ENCODE peak calls at places on chromosomes 6 and 20, in seven cellular contexts. W is coronary artery, E is mammary epithelial cell, D is psoas muscle, N is PC-3, P is pancreas, J is fibroblast of lung. Y is an unnamed sample.

GRCh38 chr20:23640018-23640872 is 2.5 kb upstream of the CST3 start:
- DNase-seq in W (no peak), E (no peak), D (no peak), N (no peak), P (no peak), J (no peak), Y (no peak)

GRCh38 chr6:4133941-4134838 is 1.2 kb downstream of the ECI2 start:
- DNase-seq in W (no peak), E (peak), D (peak), N (peak), P (peak), J (peak), Y (no peak)

GRCh38 chr20:19552144-19552895 is 205.7 kb upstream of the RIN2 start:
- DNase-seq in W (no peak), E (peak), D (no peak), N (no peak), P (peak), J (peak), Y (no peak)

GRCh38 chr20:34299925-34300806 is 3.0 kb downstream of the AHCY start:
- DNase-seq in W (no peak), E (no peak), D (no peak), N (peak), P (no peak), J (no peak), Y (no peak)

GRCh38 chr6:42901538-42901957 is 14.3 kb upstream of the PTCRA start:
- DNase-seq in W (peak), E (peak), D (peak), N (peak), P (peak), J (peak), Y (peak)

GRCh38 chr6:90217621-90218496 is 78.8 kb downstream of the BACH2 start:
- DNase-seq in W (no peak), E (no peak), D (no peak), N (no peak), P (peak), J (no peak), Y (no peak)

GRCh38 chr6:26553739-26554668 is 15.8 kb downstream of the HMGN4 start:
- DNase-seq in W (peak), E (peak), D (peak), N (peak), P (peak), J (peak), Y (no peak)

GRCh38 chr20:13333793-13334192 is 112.7 kb downstream of the ISM1 start:
- DNase-seq in W (no peak), E (no peak), D (no peak), N (peak), P (no peak), J (no peak), Y (no peak)

GRCh38 chr6:16769131-16769985 is 8.1 kb upstream of the ATXN1 start:
- DNase-seq in W (no peak), E (peak), D (peak), N (peak), P (no peak), J (peak), Y (no peak)

GRCh38 chr6:36025932-36026327 is 1.5 kb upstream of the SLC26A8 start:
- DNase-seq in W (no peak), E (no peak), D (no peak), N (peak), P (no peak), J (peak), Y (no peak)

GRCh38 chr6:37141291-37142046 is 28.5 kb upstream of the PIM1 start:
- DNase-seq in W (no peak), E (no peak), D (no peak), N (no peak), P (no peak), J (peak), Y (no peak)

GRCh38 chr6:93453956-93454355 is 34.6 kb upstream of the EPHA7 start:
- DNase-seq in W (no peak), E (no peak), D (no peak), N (no peak), P (no peak), J (no peak), Y (no peak)

GRCh38 chr6:14502551-14502950 is 385.0 kb downstream of the CD83 start:
- DNase-seq in W (no peak), E (peak), D (no peak), N (peak), P (no peak), J (peak), Y (no peak)

GRCh38 chr6:152267967-152268845 is 369.0 kb downstream of the SYNE1 start:
- DNase-seq in W (no peak), E (no peak), D (no peak), N (peak), P (no peak), J (no peak), Y (no peak)

GRCh38 chr20:45752747-45753146 is 30.6 kb downstream of the SPINT4 start:
- DNase-seq in W (no peak), E (peak), D (no peak), N (no peak), P (no peak), J (peak), Y (no peak)

GRCh38 chr6:56794421-56794820 is 151.7 kb upstream of the DST start:
- DNase-seq in W (no peak), E (peak), D (no peak), N (no peak), P (no peak), J (peak), Y (no peak)

GRCh38 chr20:24118781-24119175 is 130.2 kb upstream of the GGTLC1 start:
- DNase-seq in W (no peak), E (no peak), D (no peak), N (peak), P (no peak), J (no peak), Y (no peak)

GRCh38 chr6:110053395-110054240 is 75.5 kb downstream of the GPR6 start:
- DNase-seq in W (peak), E (peak), D (no peak), N (peak), P (peak), J (peak), Y (no peak)

GRCh38 chr6:15769471-15770088 is 106.8 kb upstream of the DTNBP1 start:
- DNase-seq in W (no peak), E (no peak), D (no peak), N (peak), P (no peak), J (peak), Y (no peak)

GRCh38 chr6:85669735-85670194 is 27.1 kb upstream of the SYNCRIP start:
- DNase-seq in W (no peak), E (peak), D (no peak), N (peak), P (no peak), J (peak), Y (no peak)

GRCh38 chr6:33417127-33417902 is 592 bp downstream of the CUTA start:
- DNase-seq in W (peak), E (peak), D (no peak), N (peak), P (no peak), J (peak), Y (peak)

GRCh38 chr6:45707188-45707587 is 308.5 kb downstream of the CLIC5 start:
- DNase-seq in W (no peak), E (no peak), D (no peak), N (no peak), P (no peak), J (no peak), Y (no peak)

GRCh38 chr6:170453586-170454511 is 99.3 kb downstream of the PSMB1 start:
- DNase-seq in W (no peak), E (no peak), D (no peak), N (no peak), P (no peak), J (no peak), Y (no peak)

GRCh38 chr6:98579089-98579488 is 255.3 kb upstream of the POU3F2 start:
- DNase-seq in W (no peak), E (peak), D (no peak), N (no peak), P (no peak), J (peak), Y (no peak)

GRCh38 chr6:41505084-41506049 is 40.8 kb upstream of the FOXP4 start:
- DNase-seq in W (peak), E (peak), D (peak), N (peak), P (peak), J (peak), Y (peak)

GRCh38 chr6:41122918-41123317 is 31.2 kb downstream of the TREML1 start:
- DNase-seq in W (no peak), E (no peak), D (no peak), N (no peak), P (no peak), J (no peak), Y (no peak)

GRCh38 chr6:31216208-31216898 is 45.9 kb upstream of the POU5F1 start:
- DNase-seq in W (no peak), E (peak), D (no peak), N (no peak), P (no peak), J (no peak), Y (no peak)

GRCh38 chr20:58623579-58624473 is 27.3 kb upstream of the STX16 start:
- DNase-seq in W (no peak), E (peak), D (peak), N (peak), P (no peak), J (peak), Y (no peak)

GRCh38 chr6:102494808-102495207 is 1101.3 kb downstream of the GRIK2 start:
- DNase-seq in W (no peak), E (no peak), D (no peak), N (no peak), P (no peak), J (no peak), Y (no peak)

GRCh38 chr20:4736875-4737274 is 15.2 kb downstream of the PRND start:
- DNase-seq in W (no peak), E (no peak), D (no peak), N (no peak), P (no peak), J (no peak), Y (no peak)

GRCh38 chr6:77383026-77383425 is 80.3 kb downstream of the HTR1B start:
- DNase-seq in W (no peak), E (no peak), D (no peak), N (no peak), P (no peak), J (no peak), Y (no peak)

GRCh38 chr20:21944227-21944626 is 238.8 kb downstream of the PAX1 start:
- DNase-seq in W (no peak), E (no peak), D (no peak), N (no peak), P (no peak), J (no peak), Y (no peak)

GRCh38 chr20:4697189-4697873 is 24.4 kb upstream of the PRND start:
- DNase-seq in W (no peak), E (no peak), D (no peak), N (no peak), P (no peak), J (no peak), Y (no peak)

GRCh38 chr6:109237986-109238329 is 142.7 kb downstream of the CEP57L1 start:
- DNase-seq in W (no peak), E (no peak), D (no peak), N (no peak), P (no peak), J (no peak), Y (no peak)

GRCh38 chr6:152087096-152087495 is 279.6 kb downstream of the ESR1 start:
- DNase-seq in W (no peak), E (peak), D (no peak), N (peak), P (no peak), J (peak), Y (no peak)

GRCh38 chr20:56624786-56625681 is 4.1 kb upstream of the TFAP2C start:
- DNase-seq in W (no peak), E (no peak), D (no peak), N (no peak), P (no peak), J (no peak), Y (no peak)

GRCh38 chr6:158839796-158840195 is 20.6 kb upstream of the EZR start:
- DNase-seq in W (no peak), E (no peak), D (no peak), N (no peak), P (no peak), J (no peak), Y (no peak)
- H3K4me3 ChIP-seq in W (no peak), E (no peak), D (no peak), N (no peak), P (no peak), J (no peak), Y (no peak)

GRCh38 chr6:54846243-54846856 is at the start of gene FAM83B:
- DNase-seq in W (no peak), E (peak), D (peak), N (no peak), P (peak), J (peak), Y (peak)

GRCh38 chr6:54846857-54847721 is 518 bp downstream of the FAM83B start:
- DNase-seq in W (no peak), E (no peak), D (no peak), N (peak), P (peak), J (no peak), Y (no peak)

GRCh38 chr6:54850061-54850460 is 3.5 kb downstream of the FAM83B start:
- DNase-seq in W (no peak), E (no peak), D (no peak), N (no peak), P (no peak), J (no peak), Y (no peak)

GRCh38 chr6:54847799-54848597 is 1.4 kb downstream of the FAM83B start:
- DNase-seq in W (no peak), E (peak), D (no peak), N (peak), P (no peak), J (peak), Y (no peak)
- H3K4me3 ChIP-seq in W (no peak), E (peak), D (no peak), N (peak), P (no peak), J (no peak), Y (peak)

GRCh38 chr20:15449061-15449460 is 1111.6 kb upstream of the FLRT3 start:
- DNase-seq in W (no peak), E (no peak), D (no peak), N (no peak), P (no peak), J (no peak), Y (no peak)

GRCh38 chr20:15447549-15447948 is 1110.1 kb upstream of the FLRT3 start:
- DNase-seq in W (no peak), E (no peak), D (no peak), N (no peak), P (no peak), J (no peak), Y (no peak)

DNA sequence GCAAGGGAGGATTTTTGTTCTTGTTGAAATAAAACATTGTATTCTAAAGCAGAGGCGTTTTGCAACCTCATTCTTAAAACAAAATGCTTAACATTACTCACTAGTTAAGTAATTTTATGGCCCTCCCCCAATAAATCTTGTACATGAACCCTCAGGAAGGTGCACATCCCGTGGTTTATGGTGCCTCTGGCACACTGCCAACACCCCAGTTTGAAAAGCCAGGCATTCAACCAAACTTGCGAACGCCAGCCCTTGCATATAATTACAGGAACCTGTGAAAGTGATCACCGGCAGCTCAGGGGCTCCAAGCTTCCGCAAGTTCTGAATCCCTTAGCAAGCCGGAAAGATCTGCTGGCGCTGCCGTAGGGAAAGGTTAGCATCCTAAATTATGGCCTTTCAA is 1109.0 kb upstream of the FLRT3 start:
- DNase-seq in W (no peak), E (peak), D (peak), N (peak), P (peak), J (peak), Y (no peak)
- H3K4me3 ChIP-seq in W (no peak), E (no peak), D (no peak), N (no peak), P (no peak), J (no peak), Y (no peak)

DNA sequence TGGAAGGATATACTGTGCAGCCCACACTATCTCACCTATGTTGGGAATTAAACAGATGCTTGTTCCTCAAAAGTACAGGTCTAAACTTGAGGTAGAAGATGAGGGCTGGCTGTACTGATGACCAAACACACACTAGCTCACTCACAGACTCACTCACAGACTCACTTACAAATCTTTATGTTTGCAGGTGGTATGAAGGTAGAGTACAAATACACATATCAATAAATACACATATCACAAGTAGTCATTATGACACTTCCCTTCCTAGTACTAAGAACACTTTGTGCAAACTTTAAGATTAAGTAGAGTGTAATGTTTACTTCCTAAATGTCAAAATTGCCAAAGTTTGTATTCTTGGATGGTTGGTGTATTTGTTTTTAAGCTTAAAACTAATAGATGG is 155.4 kb upstream of the KCNQ5 start:
- DNase-seq in W (no peak), E (no peak), D (no peak), N (no peak), P (no peak), J (no peak), Y (no peak)
- H3K4me3 ChIP-seq in W (no peak), E (no peak), D (no peak), N (no peak), P (no peak), J (no peak), Y (no peak)

GRCh38 chr6:149213829-149214228 is 103.7 kb upstream of the TAB2 start:
- DNase-seq in W (no peak), E (no peak), D (no peak), N (peak), P (no peak), J (peak), Y (no peak)
- H3K4me3 ChIP-seq in W (no peak), E (no peak), D (no peak), N (no peak), P (no peak), J (no peak), Y (no peak)

DNA sequence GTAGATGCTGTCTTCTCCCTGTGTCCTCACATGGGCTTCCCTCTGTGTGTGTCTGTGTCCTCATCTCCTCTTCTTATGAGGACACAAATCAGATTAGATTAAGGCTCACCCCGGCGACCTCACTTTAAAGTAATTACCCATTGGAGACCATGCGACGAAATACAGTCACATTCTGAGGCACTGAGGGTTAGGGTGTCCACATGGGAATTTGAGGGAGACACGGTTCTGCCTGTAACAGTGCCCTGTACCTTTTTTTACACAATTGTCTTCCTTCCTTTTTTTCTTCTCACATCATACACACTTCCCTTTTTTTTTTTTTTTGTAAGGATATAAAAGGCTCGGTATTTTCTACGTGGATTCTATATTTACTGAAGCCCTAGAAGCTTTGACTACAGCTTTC is 48.9 kb downstream of the DEK start:
- DNase-seq in W (no peak), E (no peak), D (no peak), N (no peak), P (no peak), J (no peak), Y (no peak)
- H3K4me3 ChIP-seq in W (no peak), E (no peak), D (no peak), N (no peak), P (no peak), J (no peak), Y (no peak)

DNA sequence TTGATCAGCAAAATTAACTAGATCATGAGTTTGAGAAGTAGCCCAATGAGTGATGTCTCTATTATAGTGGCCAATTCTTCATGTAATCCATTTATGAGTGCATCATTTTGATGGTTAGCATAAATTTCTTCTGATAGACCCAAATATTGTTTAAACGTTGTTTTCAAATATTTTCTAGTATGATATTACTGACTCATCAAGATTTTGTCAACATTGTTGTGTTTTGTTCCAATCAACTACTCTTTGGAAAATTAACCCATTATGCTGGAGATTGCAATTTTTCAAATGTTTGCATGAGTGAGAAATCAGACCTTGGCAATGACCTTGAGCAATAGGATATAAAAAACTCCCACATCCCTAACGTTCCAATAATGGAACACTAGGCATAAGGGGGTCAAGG is 94.6 kb downstream of the OTOR start:
- DNase-seq in W (no peak), E (no peak), D (no peak), N (no peak), P (no peak), J (no peak), Y (no peak)
- H3K4me3 ChIP-seq in W (no peak), E (no peak), D (no peak), N (no peak), P (no peak), J (no peak), Y (no peak)

GRCh38 chr6:11773013-11773412 is 5.6 kb downstream of the ADTRP start:
- DNase-seq in W (no peak), E (no peak), D (no peak), N (no peak), P (no peak), J (no peak), Y (no peak)

GRCh38 chr6:11770546-11771466 is 7.8 kb downstream of the ADTRP start:
- DNase-seq in W (peak), E (peak), D (peak), N (peak), P (peak), J (peak), Y (peak)

GRCh38 chr6:11769816-11770545 is 8.6 kb downstream of the ADTRP start:
- DNase-seq in W (peak), E (peak), D (no peak), N (peak), P (no peak), J (peak), Y (no peak)

GRCh38 chr6:11772109-11772830 is 6.3 kb downstream of the ADTRP start:
- DNase-seq in W (no peak), E (peak), D (peak), N (peak), P (no peak), J (peak), Y (no peak)

GRCh38 chr6:11771473-11772048 is 7.0 kb downstream of the ADTRP start:
- DNase-seq in W (peak), E (peak), D (no peak), N (peak), P (no peak), J (peak), Y (no peak)
- H3K4me3 ChIP-seq in W (no peak), E (no peak), D (no peak), N (peak), P (no peak), J (no peak), Y (no peak)

DNA sequence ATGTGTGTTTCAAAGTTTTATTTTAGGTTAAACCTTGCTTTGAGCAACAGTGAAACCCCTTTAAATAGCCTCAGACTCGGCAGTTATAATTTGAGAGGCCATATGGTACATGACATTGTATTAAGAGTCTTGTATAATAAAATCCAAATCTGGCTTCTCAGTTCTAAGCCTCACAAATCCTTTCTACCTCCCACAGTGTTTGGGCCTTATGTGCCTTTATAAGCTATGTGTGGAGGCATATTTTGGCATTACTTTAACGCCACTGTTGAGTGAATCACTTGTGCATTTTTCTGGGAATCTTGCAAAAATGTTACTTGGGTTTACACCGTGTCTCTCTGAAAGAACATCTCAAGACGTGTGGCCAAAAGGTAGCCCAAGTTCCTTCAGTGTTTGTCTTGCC is 152.4 kb downstream of the COL9A1 start:
- DNase-seq in W (no peak), E (no peak), D (no peak), N (no peak), P (no peak), J (no peak), Y (no peak)
- H3K4me3 ChIP-seq in W (no peak), E (no peak), D (no peak), N (no peak), P (no peak), J (no peak), Y (no peak)

GRCh38 chr6:112241820-112242443 is 12.4 kb downstream of the LAMA4 start:
- DNase-seq in W (no peak), E (no peak), D (no peak), N (no peak), P (no peak), J (no peak), Y (no peak)
- H3K4me3 ChIP-seq in W (no peak), E (no peak), D (no peak), N (no peak), P (no peak), J (no peak), Y (no peak)